ENCODE peak calls at places on chromosomes 12 and 14, in ten cellular contexts. One of them, this sample, is unnamed. For H3K9me3, the result is how much of the 10 kb centered on the place peaks cover.

GRCh38 chr12:93500201-93500600 is 32.9 kb downstream of the MRPL42 start:
- DNase-seq in CD8-positive, alpha-beta memory T cell: no peak
- DNase-seq in cardiac muscle cell: no peak
- DNase-seq in testis: no peak
- DNase-seq in H9: no peak
- DNase-seq in AG04450: no peak
- DNase-seq in IMR-90: no peak
- DNase-seq in ovary: no peak
- DNase-seq in BE2C: no peak
- DNase-seq in heart left ventricle: no peak
- DNase-seq in this sample: no peak

GRCh38 chr12:76489737-76490136 is 69.8 kb downstream of the OSBPL8 start:
- DNase-seq in CD8-positive, alpha-beta memory T cell: no peak
- DNase-seq in cardiac muscle cell: no peak
- DNase-seq in testis: no peak
- DNase-seq in H9: no peak
- DNase-seq in AG04450: no peak
- DNase-seq in IMR-90: peak
- DNase-seq in ovary: no peak
- DNase-seq in BE2C: no peak
- DNase-seq in heart left ventricle: no peak
- DNase-seq in this sample: no peak

GRCh38 chr12:80670214-80670613 is 37.2 kb upstream of the MYF6 start:
- DNase-seq in CD8-positive, alpha-beta memory T cell: no peak
- DNase-seq in cardiac muscle cell: no peak
- DNase-seq in testis: no peak
- DNase-seq in H9: no peak
- DNase-seq in AG04450: no peak
- DNase-seq in IMR-90: no peak
- DNase-seq in ovary: no peak
- DNase-seq in BE2C: no peak
- DNase-seq in heart left ventricle: no peak
- DNase-seq in this sample: no peak

GRCh38 chr14:94447986-94448808 is 4.4 kb downstream of the SERPINA11 start:
- DNase-seq in CD8-positive, alpha-beta memory T cell: no peak
- DNase-seq in cardiac muscle cell: no peak
- DNase-seq in testis: no peak
- DNase-seq in H9: no peak
- DNase-seq in AG04450: no peak
- DNase-seq in IMR-90: no peak
- DNase-seq in ovary: no peak
- DNase-seq in BE2C: no peak
- DNase-seq in heart left ventricle: no peak
- DNase-seq in this sample: no peak

GRCh38 chr12:78641837-78642423 is 222.6 kb upstream of the SYT1 start:
- DNase-seq in CD8-positive, alpha-beta memory T cell: no peak
- DNase-seq in cardiac muscle cell: no peak
- DNase-seq in testis: no peak
- DNase-seq in H9: no peak
- DNase-seq in AG04450: no peak
- DNase-seq in IMR-90: peak
- DNase-seq in ovary: no peak
- DNase-seq in BE2C: peak
- DNase-seq in heart left ventricle: no peak
- DNase-seq in this sample: no peak

GRCh38 chr12:56884421-56884820 is 49.8 kb downstream of the SDR9C7 start:
- DNase-seq in CD8-positive, alpha-beta memory T cell: no peak
- DNase-seq in cardiac muscle cell: no peak
- DNase-seq in testis: no peak
- DNase-seq in H9: no peak
- DNase-seq in AG04450: no peak
- DNase-seq in IMR-90: no peak
- DNase-seq in ovary: no peak
- DNase-seq in BE2C: no peak
- DNase-seq in heart left ventricle: no peak
- DNase-seq in this sample: no peak

GRCh38 chr12:122421263-122421814 is 1.1 kb downstream of the CLIP1 start:
- DNase-seq in CD8-positive, alpha-beta memory T cell: no peak
- DNase-seq in cardiac muscle cell: peak
- DNase-seq in testis: peak
- DNase-seq in H9: no peak
- DNase-seq in AG04450: no peak
- DNase-seq in IMR-90: peak
- DNase-seq in ovary: no peak
- DNase-seq in BE2C: peak
- DNase-seq in heart left ventricle: peak
- DNase-seq in this sample: no peak

GRCh38 chr14:95218472-95219193 is 61.3 kb upstream of the DICER1 start:
- DNase-seq in CD8-positive, alpha-beta memory T cell: no peak
- DNase-seq in cardiac muscle cell: no peak
- DNase-seq in testis: no peak
- DNase-seq in H9: peak
- DNase-seq in AG04450: no peak
- DNase-seq in IMR-90: no peak
- DNase-seq in ovary: no peak
- DNase-seq in BE2C: no peak
- DNase-seq in heart left ventricle: no peak
- DNase-seq in this sample: no peak

GRCh38 chr14:51224551-51224950 is 15.5 kb upstream of the TMX1 start:
- DNase-seq in CD8-positive, alpha-beta memory T cell: no peak
- DNase-seq in cardiac muscle cell: no peak
- DNase-seq in testis: no peak
- DNase-seq in H9: no peak
- DNase-seq in AG04450: no peak
- DNase-seq in IMR-90: peak
- DNase-seq in ovary: no peak
- DNase-seq in BE2C: no peak
- DNase-seq in heart left ventricle: no peak
- DNase-seq in this sample: no peak

GRCh38 chr12:110913119-110914056 is 7.0 kb downstream of the MYL2 start:
- DNase-seq in CD8-positive, alpha-beta memory T cell: no peak
- DNase-seq in cardiac muscle cell: no peak
- DNase-seq in testis: no peak
- DNase-seq in H9: no peak
- DNase-seq in AG04450: no peak
- DNase-seq in IMR-90: no peak
- DNase-seq in ovary: no peak
- DNase-seq in BE2C: no peak
- DNase-seq in heart left ventricle: no peak
- DNase-seq in this sample: no peak

GRCh38 chr12:124415064-124415463 is 120.2 kb downstream of the RFLNA start:
- DNase-seq in CD8-positive, alpha-beta memory T cell: no peak
- DNase-seq in cardiac muscle cell: no peak
- DNase-seq in testis: no peak
- DNase-seq in H9: no peak
- DNase-seq in AG04450: no peak
- DNase-seq in IMR-90: no peak
- DNase-seq in ovary: no peak
- DNase-seq in BE2C: no peak
- DNase-seq in heart left ventricle: no peak
- DNase-seq in this sample: no peak

GRCh38 chr12:9910716-9911421 is 21.3 kb downstream of the CLEC2A start:
- DNase-seq in CD8-positive, alpha-beta memory T cell: no peak
- DNase-seq in cardiac muscle cell: no peak
- DNase-seq in testis: no peak
- DNase-seq in H9: peak
- DNase-seq in AG04450: no peak
- DNase-seq in IMR-90: no peak
- DNase-seq in ovary: no peak
- DNase-seq in BE2C: no peak
- DNase-seq in heart left ventricle: no peak
- DNase-seq in this sample: no peak

GRCh38 chr12:9911708-9912107 is 20.5 kb downstream of the CLEC2A start:
- DNase-seq in CD8-positive, alpha-beta memory T cell: no peak
- DNase-seq in cardiac muscle cell: no peak
- DNase-seq in testis: no peak
- DNase-seq in H9: no peak
- DNase-seq in AG04450: no peak
- DNase-seq in IMR-90: no peak
- DNase-seq in ovary: no peak
- DNase-seq in BE2C: no peak
- DNase-seq in heart left ventricle: no peak
- DNase-seq in this sample: no peak

GRCh38 chr12:9908350-9908749 is 23.8 kb downstream of the CLEC2A start:
- DNase-seq in CD8-positive, alpha-beta memory T cell: no peak
- DNase-seq in cardiac muscle cell: no peak
- DNase-seq in testis: no peak
- DNase-seq in H9: no peak
- DNase-seq in AG04450: no peak
- DNase-seq in IMR-90: no peak
- DNase-seq in ovary: no peak
- DNase-seq in BE2C: no peak
- DNase-seq in heart left ventricle: no peak
- DNase-seq in this sample: no peak

GRCh38 chr12:9907769-9908168 is 24.4 kb downstream of the CLEC2A start:
- DNase-seq in CD8-positive, alpha-beta memory T cell: no peak
- DNase-seq in cardiac muscle cell: no peak
- DNase-seq in testis: no peak
- DNase-seq in H9: no peak
- DNase-seq in AG04450: no peak
- DNase-seq in IMR-90: no peak
- DNase-seq in ovary: no peak
- DNase-seq in BE2C: no peak
- DNase-seq in heart left ventricle: no peak
- DNase-seq in this sample: no peak

GRCh38 chr12:9909724-9910123 is 22.4 kb downstream of the CLEC2A start:
- DNase-seq in CD8-positive, alpha-beta memory T cell: no peak
- DNase-seq in cardiac muscle cell: no peak
- DNase-seq in testis: no peak
- DNase-seq in H9: no peak
- DNase-seq in AG04450: no peak
- DNase-seq in IMR-90: no peak
- DNase-seq in ovary: no peak
- DNase-seq in BE2C: no peak
- DNase-seq in heart left ventricle: no peak
- DNase-seq in this sample: no peak
- H3K9me3 ChIP-seq in CD8-positive, alpha-beta memory T cell: under half
- H3K9me3 ChIP-seq in cardiac muscle cell: under half
- H3K9me3 ChIP-seq in testis: under half
- H3K9me3 ChIP-seq in H9: under half
- H3K9me3 ChIP-seq in AG04450: under half
- H3K9me3 ChIP-seq in IMR-90: under half
- H3K9me3 ChIP-seq in ovary: under half
- H3K9me3 ChIP-seq in BE2C: under half
- H3K9me3 ChIP-seq in heart left ventricle: under half
- H3K9me3 ChIP-seq in this sample: under half

GRCh38 chr14:106802413-106803364 is 1276.3 kb downstream of the TMEM121 start:
- DNase-seq in CD8-positive, alpha-beta memory T cell: no peak
- DNase-seq in cardiac muscle cell: no peak
- DNase-seq in testis: no peak
- DNase-seq in H9: no peak
- DNase-seq in AG04450: no peak
- DNase-seq in IMR-90: no peak
- DNase-seq in ovary: peak
- DNase-seq in BE2C: peak
- DNase-seq in heart left ventricle: no peak
- DNase-seq in this sample: no peak
- H3K9me3 ChIP-seq in CD8-positive, alpha-beta memory T cell: under half
- H3K9me3 ChIP-seq in cardiac muscle cell: under half
- H3K9me3 ChIP-seq in testis: under half
- H3K9me3 ChIP-seq in H9: half or more
- H3K9me3 ChIP-seq in AG04450: under half
- H3K9me3 ChIP-seq in IMR-90: under half
- H3K9me3 ChIP-seq in ovary: under half
- H3K9me3 ChIP-seq in BE2C: under half
- H3K9me3 ChIP-seq in heart left ventricle: under half
- H3K9me3 ChIP-seq in this sample: under half

GRCh38 chr14:40252817-40253447 is 820.7 kb upstream of the FBXO33 start:
- DNase-seq in CD8-positive, alpha-beta memory T cell: no peak
- DNase-seq in cardiac muscle cell: no peak
- DNase-seq in testis: no peak
- DNase-seq in H9: no peak
- DNase-seq in AG04450: no peak
- DNase-seq in IMR-90: no peak
- DNase-seq in ovary: no peak
- DNase-seq in BE2C: no peak
- DNase-seq in heart left ventricle: no peak
- DNase-seq in this sample: no peak
- H3K9me3 ChIP-seq in CD8-positive, alpha-beta memory T cell: under half
- H3K9me3 ChIP-seq in cardiac muscle cell: under half
- H3K9me3 ChIP-seq in testis: under half
- H3K9me3 ChIP-seq in H9: under half
- H3K9me3 ChIP-seq in AG04450: under half
- H3K9me3 ChIP-seq in IMR-90: under half
- H3K9me3 ChIP-seq in ovary: under half
- H3K9me3 ChIP-seq in BE2C: under half
- H3K9me3 ChIP-seq in heart left ventricle: under half
- H3K9me3 ChIP-seq in this sample: under half

GRCh38 chr12:126602611-126603010 is 1537.4 kb downstream of the AACS start:
- DNase-seq in CD8-positive, alpha-beta memory T cell: no peak
- DNase-seq in cardiac muscle cell: peak
- DNase-seq in testis: no peak
- DNase-seq in H9: no peak
- DNase-seq in AG04450: no peak
- DNase-seq in IMR-90: no peak
- DNase-seq in ovary: no peak
- DNase-seq in BE2C: no peak
- DNase-seq in heart left ventricle: no peak
- DNase-seq in this sample: no peak
- H3K9me3 ChIP-seq in CD8-positive, alpha-beta memory T cell: under half
- H3K9me3 ChIP-seq in cardiac muscle cell: under half
- H3K9me3 ChIP-seq in testis: under half
- H3K9me3 ChIP-seq in H9: under half
- H3K9me3 ChIP-seq in AG04450: under half
- H3K9me3 ChIP-seq in IMR-90: under half
- H3K9me3 ChIP-seq in ovary: under half
- H3K9me3 ChIP-seq in BE2C: under half
- H3K9me3 ChIP-seq in heart left ventricle: under half
- H3K9me3 ChIP-seq in this sample: under half

DNA sequence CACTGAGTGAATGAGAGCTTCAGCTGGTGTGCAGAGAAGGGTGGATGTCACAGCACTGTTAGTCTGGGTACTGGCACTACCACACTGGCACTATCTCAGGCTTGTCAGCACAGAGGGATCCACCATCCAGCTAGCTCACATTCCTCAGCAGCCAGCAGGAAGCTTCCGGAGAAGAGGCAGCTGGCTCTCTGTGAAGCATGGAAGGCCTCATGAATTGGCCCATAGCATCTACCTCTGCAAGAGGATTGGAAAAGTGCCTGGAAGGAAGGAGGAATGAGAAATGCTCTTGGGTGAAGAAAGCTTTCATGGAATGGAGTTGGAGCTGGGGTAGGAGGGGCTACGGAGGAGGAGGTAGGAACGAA is 9.9 kb downstream of the KRT83 start:
- DNase-seq in CD8-positive, alpha-beta memory T cell: no peak
- DNase-seq in cardiac muscle cell: no peak
- DNase-seq in testis: no peak
- DNase-seq in H9: no peak
- DNase-seq in AG04450: no peak
- DNase-seq in IMR-90: no peak
- DNase-seq in ovary: no peak
- DNase-seq in BE2C: no peak
- DNase-seq in heart left ventricle: no peak
- DNase-seq in this sample: no peak
- H3K9me3 ChIP-seq in CD8-positive, alpha-beta memory T cell: under half
- H3K9me3 ChIP-seq in cardiac muscle cell: under half
- H3K9me3 ChIP-seq in testis: under half
- H3K9me3 ChIP-seq in H9: under half
- H3K9me3 ChIP-seq in AG04450: under half
- H3K9me3 ChIP-seq in IMR-90: under half
- H3K9me3 ChIP-seq in ovary: under half
- H3K9me3 ChIP-seq in BE2C: under half
- H3K9me3 ChIP-seq in heart left ventricle: under half
- H3K9me3 ChIP-seq in this sample: under half